ENCODE peak calls at places on chromosomes 5 and 9, in nine cellular contexts. One of them, this sample, is unnamed.

GRCh38 chr9:122860319-122861142 is 32.1 kb upstream of the PDCL start:
- DNase-seq in HuH-7: no peak
- DNase-seq in stimulated activated naive CD8-positive, alpha-beta T cell treated with anti-CD3 and anti-CD28 coated beads, Interleukin-15, Interleukin-2, amounts not matched to agents 100 U/mL and 50 U/mL, for 24 hours: no peak
- DNase-seq in fibroblast of the conjunctiva: no peak
- DNase-seq in effector CD4-positive, alpha-beta T cell: no peak
- DNase-seq in GM12892: no peak
- DNase-seq in H54: no peak
- DNase-seq in brain microvascular endothelial cell: no peak
- DNase-seq in aorta: no peak
- DNase-seq in this sample: no peak

GRCh38 chr5:142465476-142465875 is 140.7 kb upstream of the SPRY4 start:
- DNase-seq in HuH-7: no peak
- DNase-seq in stimulated activated naive CD8-positive, alpha-beta T cell treated with anti-CD3 and anti-CD28 coated beads, Interleukin-15, Interleukin-2, amounts not matched to agents 100 U/mL and 50 U/mL, for 24 hours: no peak
- DNase-seq in fibroblast of the conjunctiva: no peak
- DNase-seq in effector CD4-positive, alpha-beta T cell: no peak
- DNase-seq in GM12892: no peak
- DNase-seq in H54: no peak
- DNase-seq in brain microvascular endothelial cell: no peak
- DNase-seq in aorta: no peak
- DNase-seq in this sample: no peak

GRCh38 chr5:107389130-107389553 is 281.6 kb downstream of the EFNA5 start:
- DNase-seq in HuH-7: no peak
- DNase-seq in stimulated activated naive CD8-positive, alpha-beta T cell treated with anti-CD3 and anti-CD28 coated beads, Interleukin-15, Interleukin-2, amounts not matched to agents 100 U/mL and 50 U/mL, for 24 hours: peak
- DNase-seq in fibroblast of the conjunctiva: no peak
- DNase-seq in effector CD4-positive, alpha-beta T cell: no peak
- DNase-seq in GM12892: no peak
- DNase-seq in H54: no peak
- DNase-seq in brain microvascular endothelial cell: peak
- DNase-seq in aorta: no peak
- DNase-seq in this sample: peak

GRCh38 chr9:96442491-96442890 is 7.5 kb upstream of the HABP4 start:
- DNase-seq in HuH-7: no peak
- DNase-seq in stimulated activated naive CD8-positive, alpha-beta T cell treated with anti-CD3 and anti-CD28 coated beads, Interleukin-15, Interleukin-2, amounts not matched to agents 100 U/mL and 50 U/mL, for 24 hours: no peak
- DNase-seq in fibroblast of the conjunctiva: no peak
- DNase-seq in effector CD4-positive, alpha-beta T cell: no peak
- DNase-seq in GM12892: no peak
- DNase-seq in H54: no peak
- DNase-seq in brain microvascular endothelial cell: no peak
- DNase-seq in aorta: no peak
- DNase-seq in this sample: no peak

GRCh38 chr5:115079934-115080623 is 89.6 kb downstream of the TRIM36 start:
- DNase-seq in HuH-7: no peak
- DNase-seq in stimulated activated naive CD8-positive, alpha-beta T cell treated with anti-CD3 and anti-CD28 coated beads, Interleukin-15, Interleukin-2, amounts not matched to agents 100 U/mL and 50 U/mL, for 24 hours: no peak
- DNase-seq in fibroblast of the conjunctiva: no peak
- DNase-seq in effector CD4-positive, alpha-beta T cell: no peak
- DNase-seq in GM12892: no peak
- DNase-seq in H54: no peak
- DNase-seq in brain microvascular endothelial cell: peak
- DNase-seq in aorta: no peak
- DNase-seq in this sample: no peak

GRCh38 chr9:112361602-112362001 is 18.3 kb upstream of the HSDL2 start:
- DNase-seq in HuH-7: no peak
- DNase-seq in stimulated activated naive CD8-positive, alpha-beta T cell treated with anti-CD3 and anti-CD28 coated beads, Interleukin-15, Interleukin-2, amounts not matched to agents 100 U/mL and 50 U/mL, for 24 hours: no peak
- DNase-seq in fibroblast of the conjunctiva: no peak
- DNase-seq in effector CD4-positive, alpha-beta T cell: peak
- DNase-seq in GM12892: no peak
- DNase-seq in H54: no peak
- DNase-seq in brain microvascular endothelial cell: no peak
- DNase-seq in aorta: no peak
- DNase-seq in this sample: peak

GRCh38 chr9:137582286-137582860 is 3.6 kb upstream of the DPH7 start:
- DNase-seq in HuH-7: peak
- DNase-seq in stimulated activated naive CD8-positive, alpha-beta T cell treated with anti-CD3 and anti-CD28 coated beads, Interleukin-15, Interleukin-2, amounts not matched to agents 100 U/mL and 50 U/mL, for 24 hours: no peak
- DNase-seq in fibroblast of the conjunctiva: no peak
- DNase-seq in effector CD4-positive, alpha-beta T cell: no peak
- DNase-seq in GM12892: no peak
- DNase-seq in H54: peak
- DNase-seq in brain microvascular endothelial cell: no peak
- DNase-seq in aorta: no peak
- DNase-seq in this sample: no peak

GRCh38 chr5:169637856-169638190 is 748 bp downstream of the DOCK2 start:
- DNase-seq in HuH-7: no peak
- DNase-seq in stimulated activated naive CD8-positive, alpha-beta T cell treated with anti-CD3 and anti-CD28 coated beads, Interleukin-15, Interleukin-2, amounts not matched to agents 100 U/mL and 50 U/mL, for 24 hours: peak
- DNase-seq in fibroblast of the conjunctiva: no peak
- DNase-seq in effector CD4-positive, alpha-beta T cell: peak
- DNase-seq in GM12892: no peak
- DNase-seq in H54: no peak
- DNase-seq in brain microvascular endothelial cell: no peak
- DNase-seq in aorta: peak
- DNase-seq in this sample: no peak

GRCh38 chr9:127021664-127022337 is 100.6 kb downstream of the ANGPTL2 start:
- DNase-seq in HuH-7: no peak
- DNase-seq in stimulated activated naive CD8-positive, alpha-beta T cell treated with anti-CD3 and anti-CD28 coated beads, Interleukin-15, Interleukin-2, amounts not matched to agents 100 U/mL and 50 U/mL, for 24 hours: no peak
- DNase-seq in fibroblast of the conjunctiva: peak
- DNase-seq in effector CD4-positive, alpha-beta T cell: no peak
- DNase-seq in GM12892: no peak
- DNase-seq in H54: no peak
- DNase-seq in brain microvascular endothelial cell: peak
- DNase-seq in aorta: peak
- DNase-seq in this sample: no peak

GRCh38 chr5:145324767-145325479 is 510.2 kb downstream of the PRELID2 start:
- DNase-seq in HuH-7: no peak
- DNase-seq in stimulated activated naive CD8-positive, alpha-beta T cell treated with anti-CD3 and anti-CD28 coated beads, Interleukin-15, Interleukin-2, amounts not matched to agents 100 U/mL and 50 U/mL, for 24 hours: no peak
- DNase-seq in fibroblast of the conjunctiva: no peak
- DNase-seq in effector CD4-positive, alpha-beta T cell: no peak
- DNase-seq in GM12892: no peak
- DNase-seq in H54: no peak
- DNase-seq in brain microvascular endothelial cell: no peak
- DNase-seq in aorta: no peak
- DNase-seq in this sample: no peak

GRCh38 chr9:135504262-135505229 is 4.1 kb downstream of the MRPS2 start:
- DNase-seq in HuH-7: peak
- DNase-seq in stimulated activated naive CD8-positive, alpha-beta T cell treated with anti-CD3 and anti-CD28 coated beads, Interleukin-15, Interleukin-2, amounts not matched to agents 100 U/mL and 50 U/mL, for 24 hours: peak
- DNase-seq in fibroblast of the conjunctiva: peak
- DNase-seq in effector CD4-positive, alpha-beta T cell: peak
- DNase-seq in GM12892: peak
- DNase-seq in H54: peak
- DNase-seq in brain microvascular endothelial cell: peak
- DNase-seq in aorta: peak
- DNase-seq in this sample: peak

GRCh38 chr5:137220523-137220927 is 278.6 kb downstream of the SPOCK1 start:
- DNase-seq in HuH-7: peak
- DNase-seq in stimulated activated naive CD8-positive, alpha-beta T cell treated with anti-CD3 and anti-CD28 coated beads, Interleukin-15, Interleukin-2, amounts not matched to agents 100 U/mL and 50 U/mL, for 24 hours: no peak
- DNase-seq in fibroblast of the conjunctiva: peak
- DNase-seq in effector CD4-positive, alpha-beta T cell: no peak
- DNase-seq in GM12892: peak
- DNase-seq in H54: peak
- DNase-seq in brain microvascular endothelial cell: peak
- DNase-seq in aorta: no peak
- DNase-seq in this sample: peak